ENCODE peak calls at places on chromosomes 16 and 17, in seven cellular contexts. Y is T-helper 17 cell, N is hypothalamus, M is AG10803, X is RWPE1, F is fibroblast of pulmonary artery, G is GM23248. T is an unnamed sample.

GRCh38 chr16:65936096-65936495 is 430.4 kb upstream of the CDH5 start:
- DNase-seq in Y (no peak), N (no peak), G (peak; percentile 2), X (no peak), F (no peak), M (no peak), T (no peak)

GRCh38 chr16:29806641-29807425 is 504 bp downstream of the MAZ start:
- DNase-seq in M (no peak), F (no peak), Y (no peak), X (peak; percentile 48), G (peak; percentile 57), N (no peak), T (no peak)

GRCh38 chr16:78325532-78325931 is 226.1 kb downstream of the WWOX start:
- DNase-seq in M (no peak), N (no peak), F (no peak), Y (no peak), X (no peak), G (no peak), T (no peak)

GRCh38 chr16:63856537-63856936 is 1265.3 kb downstream of the CDH11 start:
- DNase-seq in G (no peak), F (no peak), X (no peak), M (no peak), N (no peak), Y (no peak), T (no peak)

GRCh38 chr17:34539881-34540280 is 39.5 kb upstream of the TMEM132E start:
- DNase-seq in G (no peak), M (no peak), Y (no peak), F (no peak), N (no peak), X (no peak), T (no peak)

GRCh38 chr16:79911660-79912059 is 311.1 kb upstream of the MAF start:
- DNase-seq in G (no peak), M (no peak), Y (no peak), X (no peak), F (no peak), N (no peak), T (no peak)

GRCh38 chr16:89201467-89202377 is 1.4 kb upstream of the SLC22A31 start:
- DNase-seq in Y (peak; percentile 67), G (peak; percentile 84), N (no peak), M (peak; percentile 42), F (peak; percentile 71), X (peak; percentile 93), T (peak; percentile 90)

GRCh38 chr17:75693500-75694481 is 26.7 kb downstream of the SAP30BP start:
- DNase-seq in M (peak; percentile 98), Y (no peak), N (peak; percentile 80), F (peak; percentile 69), G (peak; percentile 96), X (peak; percentile 63), T (no peak)

GRCh38 chr17:60354223-60354622 is 37.7 kb downstream of the USP32 start:
- DNase-seq in F (peak; percentile 91), Y (no peak), G (peak; percentile 82), M (peak; percentile 83), X (peak; percentile 21), N (no peak), T (no peak)

GRCh38 chr17:927611-928461 is 51.7 kb downstream of the NXN start:
- DNase-seq in X (peak; percentile 92), M (peak; percentile 98), Y (no peak), G (peak; percentile 94), F (peak; percentile 82), N (no peak), T (no peak)

GRCh38 chr17:44689492-44690217 is at the start of gene CCDC43:
- DNase-seq in Y (peak; percentile 91), G (peak; percentile 97), X (peak; percentile 92), M (peak; percentile 92), N (peak; percentile 66), F (peak; percentile 96), T (peak; percentile 83)

GRCh38 chr17:83194189-83194565 is 114.8 kb downstream of the METRNL start:
- DNase-seq in M (no peak), F (no peak), Y (no peak), X (no peak), G (peak; percentile 31), N (no peak), T (no peak)

GRCh38 chr16:57472665-57473060 is 10.2 kb downstream of the POLR2C start:
- DNase-seq in Y (no peak), G (no peak), N (no peak), M (no peak), X (no peak), F (no peak), T (no peak)

GRCh38 chr16:4293822-4294457 is 21.1 kb upstream of the TFAP4 start:
- DNase-seq in X (no peak), F (peak; percentile 79), Y (no peak), M (peak; percentile 79), N (no peak), G (peak; percentile 90), T (no peak)

T was measured in GM19239.